ENCODE peak calls at places on chromosomes 3 and 15, in four cellular contexts. G, B, L and S are unnamed samples.

GRCh38 chr3:58051196-58051595 is 43.0 kb downstream of the FLNB start:
- DNase-seq in L (no peak), B (no peak), G (no peak), S (no peak)

GRCh38 chr15:34610388-34610787 is 26.9 kb upstream of the GOLGA8B start:
- DNase-seq in L (no peak), B (peak; percentile 6), G (no peak), S (peak; percentile 9)

GRCh38 chr3:11661827-11662226 is 18.1 kb upstream of the VGLL4 start:
- DNase-seq in G (no peak), L (no peak), B (no peak), S (no peak)

GRCh38 chr3:195522254-195523023 is 20.7 kb downstream of the PPP1R2 start:
- DNase-seq in B (peak; percentile 59), G (no peak), L (peak; percentile 61), S (peak; percentile 54)

GRCh38 chr15:98433856-98434255 is 214.5 kb upstream of the IGF1R start:
- DNase-seq in L (no peak), G (no peak), B (no peak), S (no peak)

GRCh38 chr3:14875411-14876175 is 56.8 kb downstream of the FGD5 start:
- DNase-seq in L (no peak), B (no peak), G (no peak), S (no peak)

GRCh38 chr3:10555263-10555662 is 49.9 kb upstream of the ATP2B2 start:
- DNase-seq in G (no peak), L (no peak), B (no peak), S (no peak)

GRCh38 chr15:74893627-74894026 is 3.8 kb downstream of the MPI start:
- DNase-seq in B (peak; percentile 76), G (no peak), L (no peak), S (peak; percentile 75)

GRCh38 chr15:64731012-64731806 is 44.2 kb downstream of the RBPMS2 start:
- DNase-seq in L (peak; percentile 81), B (peak; percentile 81), G (peak; percentile 69), S (peak; percentile 77)

GRCh38 chr3:12040902-12041301 is 36.7 kb downstream of the SYN2 start:
- DNase-seq in B (no peak), L (no peak), G (no peak), S (no peak)

GRCh38 chr3:55489804-55490132 is 2.7 kb upstream of the WNT5A start:
- DNase-seq in B (no peak), G (no peak), L (no peak), S (no peak)

GRCh38 chr3:171257251-171258179 is 202.7 kb downstream of the TNIK start:
- DNase-seq in G (no peak), B (peak; percentile 56), L (no peak), S (no peak)

GRCh38 chr3:132088291-132088690 is 53.5 kb upstream of the CPNE4 start:
- DNase-seq in B (no peak), G (no peak), L (no peak), S (no peak)

GRCh38 chr3:196246612-196247308 is 30.4 kb downstream of the SLC51A start:
- DNase-seq in B (no peak), L (no peak), G (no peak), S (peak; percentile 40)

GRCh38 chr3:194840661-194841514 is 155.2 kb downstream of the FAM43A start:
- DNase-seq in L (peak; percentile 67), B (no peak), G (no peak), S (no peak)

GRCh38 chr15:39854161-39854560 is 65.9 kb downstream of the GPR176 start:
- DNase-seq in G (no peak), L (no peak), B (no peak), S (no peak)

GRCh38 chr15:39670687-39671086 is 89.8 kb downstream of the THBS1 start:
- DNase-seq in G (no peak), B (no peak), L (no peak), S (no peak)

GRCh38 chr3:102346897-102347296 is 87.9 kb upstream of the ZPLD1 start:
- DNase-seq in L (no peak), B (no peak), G (no peak), S (no peak)

GRCh38 chr3:194383276-194383940 is 13.9 kb upstream of the LRRC15 start:
- DNase-seq in L (no peak), G (no peak), B (no peak), S (no peak)

GRCh38 chr15:31360843-31361763 is 34.5 kb downstream of the KLF13 start:
- DNase-seq in G (no peak), B (peak; percentile 95), L (peak; percentile 39), S (peak; percentile 91)

GRCh38 chr3:198027045-198027798 is 67.2 kb downstream of the LMLN start:
- DNase-seq in G (no peak), B (no peak), L (no peak), S (no peak)

GRCh38 chr3:66478923-66479322 is 21.9 kb downstream of the LRIG1 start:
- DNase-seq in L (no peak), B (no peak), G (no peak), S (no peak)

GRCh38 chr3:38137615-38138346 is 680 bp upstream of the MYD88 start:
- DNase-seq in B (peak; percentile 25), G (no peak), L (peak; percentile 44), S (peak; percentile 56)

GRCh38 chr3:33067484-33067883 is 29.5 kb downstream of the GLB1 start:
- DNase-seq in L (no peak), G (no peak), B (no peak), S (peak; percentile 74)

GRCh38 chr3:10170915-10171478 is 6.3 kb downstream of the IRAK2 start:
- DNase-seq in L (no peak), G (no peak), B (no peak), S (no peak)

GRCh38 chr3:46065294-46065705 is 38.0 kb upstream of the XCR1 start:
- DNase-seq in B (peak; percentile 86), L (peak; percentile 17), G (no peak), S (peak; percentile 92)

GRCh38 chr15:70348581-70349344 is 251.0 kb upstream of the TLE3 start:
- DNase-seq in L (no peak), G (no peak), B (no peak), S (no peak)

GRCh38 chr3:15812183-15812582 is 14.4 kb upstream of the ANKRD28 start:
- DNase-seq in L (peak; percentile 21), G (no peak), B (peak; percentile 30), S (no peak)

GRCh38 chr3:15243822-15244482 is 37.9 kb downstream of the CAPN7 start:
- DNase-seq in B (no peak), L (no peak), G (no peak), S (no peak)

GRCh38 chr15:94175420-94175819 is 55.9 kb upstream of the MCTP2 start:
- DNase-seq in G (no peak), B (no peak), L (no peak), S (no peak)

GRCh38 chr3:127833281-127834032 is 11.1 kb upstream of the MGLL start:
- DNase-seq in G (no peak), L (no peak), B (no peak), S (no peak)

GRCh38 chr3:127839099-127839498 is 16.8 kb upstream of the MGLL start:
- DNase-seq in B (no peak), G (no peak), L (no peak), S (no peak)

GRCh38 chr3:127836004-127836882 is 13.9 kb upstream of the MGLL start:
- DNase-seq in B (no peak), G (no peak), L (no peak), S (no peak)

GRCh38 chr3:127831723-127832172 is 9.4 kb upstream of the MGLL start:
- DNase-seq in L (peak; percentile 67), G (no peak), B (no peak), S (no peak)

DNA sequence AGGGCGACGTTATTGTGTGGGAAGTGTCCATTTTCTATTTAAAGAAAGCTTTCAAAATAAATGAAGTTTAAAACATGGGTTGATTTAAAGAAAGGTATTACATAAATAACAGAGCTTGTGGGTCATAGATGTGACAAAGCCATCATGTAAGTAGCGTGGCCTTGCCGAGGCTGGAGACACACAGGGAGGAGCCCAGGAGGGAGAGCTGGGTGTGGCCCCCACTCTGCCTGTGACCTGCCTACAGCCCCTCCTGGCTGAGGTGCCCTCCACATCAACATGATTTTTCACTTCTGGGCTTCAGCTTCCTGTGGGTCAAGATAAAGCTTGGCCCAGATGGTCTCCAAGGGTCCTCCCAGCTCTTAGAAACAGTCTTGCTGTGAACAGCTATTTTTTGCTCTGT is 12.5 kb upstream of the MGLL start:
- DNase-seq in B (no peak), G (no peak), L (no peak), S (no peak)
- H3K27ac ChIP-seq in B (no peak overlapping the region), G (no peak overlapping the region), L (no peak overlapping the region), S (no peak overlapping the region)

GRCh38 chr3:63047068-63047467 is 171.9 kb upstream of the CADPS start:
- DNase-seq in B (no peak), G (no peak), L (no peak), S (no peak)

GRCh38 chr3:63046152-63046551 is 170.9 kb upstream of the CADPS start:
- DNase-seq in G (no peak), L (no peak), B (no peak), S (no peak)

GRCh38 chr3:63046580-63046979 is 171.4 kb upstream of the CADPS start:
- DNase-seq in L (no peak), B (no peak), G (no peak), S (no peak)

GRCh38 chr3:63043631-63044030 is 168.4 kb upstream of the CADPS start:
- DNase-seq in L (no peak), B (no peak), G (no peak), S (no peak)

GRCh38 chr3:63042866-63043265 is 167.7 kb upstream of the CADPS start:
- DNase-seq in B (no peak), L (no peak), G (no peak), S (no peak)
- H3K27ac ChIP-seq in B (no peak overlapping the region), L (no peak overlapping the region), G (no peak overlapping the region), S (no peak overlapping the region)

DNA sequence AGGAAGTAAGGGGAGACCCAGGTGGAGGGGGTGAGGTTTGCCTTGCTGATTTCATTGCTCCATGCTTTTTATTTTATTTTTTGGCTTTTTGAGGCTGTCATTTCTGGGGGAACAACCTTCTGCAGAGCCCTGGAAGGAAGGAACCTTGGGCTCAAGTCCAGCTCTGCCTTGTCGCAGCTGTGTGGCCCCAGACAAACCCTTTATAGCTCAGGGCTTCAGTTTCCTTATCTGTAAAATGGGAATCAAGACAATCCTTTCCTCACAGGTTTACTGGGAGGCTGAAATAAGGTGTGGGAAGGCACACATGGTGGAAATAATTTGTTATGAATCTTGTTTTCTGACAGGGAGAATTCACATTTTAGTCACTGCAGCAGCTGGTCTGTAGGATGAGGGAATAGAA is 45.4 kb upstream of the CTSH start:
- DNase-seq in G (no peak), L (no peak), B (no peak), S (no peak)
- H3K27ac ChIP-seq in G (no peak overlapping the region), L (no peak overlapping the region), B (no peak overlapping the region), S (no peak overlapping the region)

GRCh38 chr15:56814429-56814828 is 81.1 kb upstream of the ZNF280D start:
- DNase-seq in L (no peak), G (no peak), B (no peak), S (no peak)

GRCh38 chr15:56813995-56814394 is 80.7 kb upstream of the ZNF280D start:
- DNase-seq in L (no peak), G (no peak), B (no peak), S (no peak)

GRCh38 chr15:56811586-56811985 is 78.3 kb upstream of the ZNF280D start:
- DNase-seq in B (no peak), L (no peak), G (no peak), S (no peak)

GRCh38 chr15:56815247-56815646 is 81.9 kb upstream of the ZNF280D start:
- DNase-seq in G (no peak), B (no peak), L (no peak), S (peak; percentile 35)

DNA sequence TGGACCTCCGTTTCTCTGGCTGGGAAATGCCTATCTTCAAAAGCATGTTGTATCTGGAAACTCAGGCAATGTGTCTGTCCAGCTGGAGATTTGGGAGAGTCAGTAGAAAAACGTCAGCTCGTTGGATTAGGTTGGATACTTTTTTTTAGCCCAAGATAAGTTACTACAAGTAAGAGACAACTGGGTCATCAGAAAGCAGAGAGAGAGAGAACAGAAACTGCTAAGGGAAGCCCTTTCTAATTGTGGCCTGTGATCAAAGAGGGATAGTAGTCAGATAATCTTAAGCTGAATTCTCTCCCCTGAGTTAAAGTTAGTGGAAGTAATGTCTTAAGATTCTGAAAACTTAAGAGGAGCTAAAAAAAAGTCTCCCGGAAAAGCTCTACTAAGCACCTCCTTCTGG is 78.9 kb upstream of the ZNF280D start:
- DNase-seq in B (no peak), G (no peak), L (no peak), S (no peak)
- H3K27ac ChIP-seq in B (no peak overlapping the region), G (no peak overlapping the region), L (no peak overlapping the region), S (no peak overlapping the region)